ENCODE peak calls at places on chromosomes 12 and 14, in seven cellular contexts. H is tibial artery; K is transverse colon; U is GM12864; E is neural progenitor cell; P is effector memory CD4-positive, alpha-beta T cell; A is HepG2. Q is an unnamed sample.

GRCh38 chr12:6553051-6553868 is 2.6 kb downstream of the IFFO1 start:
- DNase-seq in E (no peak), A (no peak), H (peak; percentile 65), U (no peak), K (no peak), P (no peak), Q (peak; percentile 98)

GRCh38 chr12:23217716-23218115 is 592.7 kb downstream of the ETNK1 start:
- DNase-seq in E (no peak), A (no peak), H (no peak), U (no peak), P (no peak), K (no peak), Q (no peak)

GRCh38 chr12:52423035-52423434 is 11.1 kb downstream of the KRT75 start:
- DNase-seq in P (no peak), A (no peak), K (no peak), H (no peak), E (no peak), U (no peak), Q (no peak)

GRCh38 chr14:64508215-64508776 is 3.7 kb downstream of the ZBTB1 start:
- DNase-seq in E (no peak), U (no peak), K (no peak), H (no peak), P (no peak), A (no peak), Q (no peak)

GRCh38 chr12:20704860-20705259 is 9.7 kb downstream of the SLCO1C1 start:
- DNase-seq in H (no peak), K (no peak), P (no peak), U (no peak), E (no peak), A (no peak), Q (no peak)

GRCh38 chr12:54991161-54991991 is 6.8 kb upstream of the TESPA1 start:
- DNase-seq in E (no peak), P (no peak), H (no peak), U (peak; percentile 75), K (no peak), A (no peak), Q (no peak)

GRCh38 chr12:39571351-39571750 is 48.3 kb downstream of the ABCD2 start:
- DNase-seq in P (no peak), K (no peak), A (no peak), H (no peak), E (no peak), U (no peak), Q (no peak)

GRCh38 chr14:100402631-100403030 is 79.5 kb downstream of the SLC25A47 start:
- DNase-seq in H (no peak), E (no peak), A (no peak), P (no peak), K (no peak), U (no peak), Q (no peak)

GRCh38 chr14:104795781-104796681 is 483 bp upstream of the AKT1 start:
- DNase-seq in U (no peak), H (no peak), E (no peak), K (peak; percentile 68), A (peak; percentile 60), P (peak; percentile 54), Q (no peak)

GRCh38 chr14:20262642-20263128 is 23.6 kb downstream of the OR11H4 start:
- DNase-seq in H (no peak), K (no peak), U (no peak), A (no peak), E (no peak), P (no peak), Q (peak; percentile 3)

GRCh38 chr12:104671407-104672095 is 214.8 kb downstream of the CHST11 start:
- DNase-seq in A (peak; percentile 53), U (peak; percentile 88), H (peak; percentile 90), E (no peak), K (peak; percentile 81), P (peak; percentile 71), Q (peak; percentile 86)

GRCh38 chr12:6847676-6848075 is 3.4 kb downstream of the CDCA3 start:
- DNase-seq in K (no peak), A (no peak), P (no peak), E (no peak), H (no peak), U (no peak), Q (no peak)

GRCh38 chr14:94400454-94400853 is 12.1 kb upstream of the SERPINA1 start:
- DNase-seq in E (no peak), P (no peak), K (no peak), A (peak; percentile 91), H (no peak), U (no peak), Q (no peak)

GRCh38 chr12:117059156-117059555 is 40.1 kb downstream of the TESC start:
- DNase-seq in U (no peak), H (no peak), K (no peak), P (no peak), E (no peak), A (no peak), Q (no peak)

GRCh38 chr12:106918746-106919145 is 37.0 kb upstream of the TMEM263 start:
- DNase-seq in E (peak; percentile 86), K (no peak), P (no peak), U (no peak), A (peak; percentile 30), H (no peak), Q (peak; percentile 24)

GRCh38 chr14:96122496-96122895 is 82.1 kb upstream of the BDKRB2 start:
- DNase-seq in E (no peak), P (no peak), K (no peak), U (no peak), A (no peak), H (no peak), Q (no peak)

GRCh38 chr12:124053855-124054254 is 80.8 kb downstream of the ZNF664 start:
- DNase-seq in U (no peak), E (peak; percentile 82), H (no peak), A (peak; percentile 52), P (no peak), K (peak; percentile 36), Q (peak; percentile 22)

GRCh38 chr14:38342803-38343202 is 86.9 kb upstream of the CLEC14A start:
- DNase-seq in H (no peak), U (no peak), E (no peak), K (no peak), A (no peak), P (no peak), Q (no peak)

GRCh38 chr12:12610711-12611110 is 965 bp upstream of the CREBL2 start:
- DNase-seq in K (no peak), H (no peak), E (no peak), A (no peak), U (no peak), P (no peak), Q (no peak)

GRCh38 chr12:12612403-12612802 is 727 bp downstream of the CREBL2 start:
- DNase-seq in U (no peak), E (peak; percentile 42), H (no peak), A (peak; percentile 82), P (no peak), K (no peak), Q (peak; percentile 69)

GRCh38 chr12:12614342-12614741 is 2.7 kb downstream of the CREBL2 start:
- DNase-seq in A (no peak), U (no peak), H (no peak), E (no peak), K (no peak), P (no peak), Q (no peak)

GRCh38 chr12:12611512-12612306 is at the start of gene CREBL2:
- DNase-seq in A (peak; percentile 95), E (peak; percentile 95), K (peak; percentile 93), P (peak; percentile 74), H (peak; percentile 98), U (peak; percentile 76), Q (peak; percentile 94)

DNA sequence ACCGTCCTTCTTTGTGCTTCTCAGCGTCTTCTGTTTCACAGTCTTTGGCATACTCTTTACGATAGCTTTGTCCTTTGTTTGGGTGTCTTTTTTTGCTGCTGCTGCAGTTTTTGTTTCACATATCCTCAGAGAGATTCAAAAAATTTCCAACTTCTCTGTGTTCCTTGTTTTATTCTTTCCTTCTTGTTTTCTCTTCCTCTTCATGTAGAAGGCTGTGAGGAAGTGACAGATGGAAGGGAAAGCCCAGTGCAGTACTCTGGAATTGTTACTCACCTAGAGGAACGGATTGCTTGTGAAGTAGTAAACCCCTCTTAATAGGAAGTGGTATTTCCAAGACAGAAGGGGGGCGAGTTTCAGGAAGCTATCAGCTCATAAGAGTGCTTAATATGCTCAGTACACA is 1.7 kb downstream of the CREBL2 start:
- DNase-seq in E (no peak), A (no peak), K (no peak), U (no peak), P (no peak), H (no peak), Q (no peak)
- H3K4me3 ChIP-seq in E (peak overlapping the region; percentile 60), A (peak overlapping the region; percentile 14), K (no peak overlapping the region), U (no peak overlapping the region), P (peak overlapping the region; percentile 34), H (no peak overlapping the region), Q (no peak overlapping the region)

GRCh38 chr12:57518176-57518919 is 2.0 kb downstream of the DDIT3 start:
- DNase-seq in P (no peak), U (no peak), H (no peak), E (no peak), A (no peak), K (no peak), Q (no peak)
- H3K4me3 ChIP-seq in P (no peak overlapping the region), U (peak overlapping the region; percentile 92), H (peak overlapping the region; percentile 91), E (no peak overlapping the region), A (peak overlapping the region; percentile 97), K (no peak overlapping the region), Q (no peak overlapping the region)

DNA sequence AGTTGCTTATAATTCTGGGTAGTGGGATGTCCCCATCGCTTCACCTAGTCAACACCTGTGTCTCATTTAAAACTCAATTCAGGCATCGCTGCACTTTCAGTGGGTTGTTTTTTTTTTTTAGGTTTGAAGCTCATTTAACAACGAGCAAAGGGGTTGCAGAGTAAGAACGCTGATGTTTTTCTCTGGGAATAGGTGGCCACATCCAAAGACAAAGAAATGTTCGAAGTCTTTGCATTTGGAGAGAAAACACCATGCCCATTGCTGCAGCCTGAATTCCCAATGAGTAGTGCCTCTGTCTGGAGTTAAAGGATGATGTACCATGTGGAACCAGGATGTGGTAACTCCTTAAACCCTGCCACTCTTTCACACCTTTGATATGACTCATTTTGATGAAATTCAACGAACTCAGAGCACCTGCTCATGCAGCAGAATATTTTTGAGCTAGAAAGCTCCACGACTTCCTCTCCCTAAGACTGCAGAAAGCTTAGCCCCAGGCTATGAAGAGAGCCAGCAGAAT is 35.1 kb upstream of the BATF start:
- DNase-seq in H (no peak), E (no peak), P (no peak), K (no peak), U (peak; percentile 74), A (no peak), Q (no peak)
- H3K4me3 ChIP-seq in H (no peak overlapping the region), E (no peak overlapping the region), P (no peak overlapping the region), K (no peak overlapping the region), U (no peak overlapping the region), A (no peak overlapping the region), Q (no peak overlapping the region)

GRCh38 chr14:52706286-52706685 is 714 bp upstream of the PSMC6 start:
- DNase-seq in H (no peak), E (no peak), K (no peak), A (no peak), P (peak; percentile 12), U (no peak), Q (peak; percentile 36)

GRCh38 chr14:52703225-52703624 is 3.8 kb upstream of the PSMC6 start:
- DNase-seq in U (no peak), E (no peak), A (no peak), H (no peak), K (peak; percentile 54), P (no peak), Q (no peak)

GRCh38 chr14:52711666-52712065 is 4.7 kb downstream of the PSMC6 start:
- DNase-seq in K (no peak), H (no peak), E (no peak), A (no peak), U (no peak), P (no peak), Q (no peak)

GRCh38 chr14:52703664-52704063 is 3.3 kb upstream of the PSMC6 start:
- DNase-seq in K (no peak), U (no peak), A (no peak), E (no peak), P (no peak), H (no peak), Q (no peak)

GRCh38 chr14:52706724-52707706 is at the start of gene PSMC6:
- DNase-seq in U (peak; percentile 71), H (peak; percentile 93), P (peak; percentile 89), K (peak; percentile 97), E (peak; percentile 94), A (peak; percentile 89), Q (peak; percentile 93)
- H3K4me3 ChIP-seq in U (peak within 1 kb of the TSS; percentile 69), H (peak within 1 kb of the TSS; percentile 74), P (peak within 1 kb of the TSS; percentile 95), K (peak within 1 kb of the TSS; percentile 32), E (peak within 1 kb of the TSS; percentile 91), A (peak within 1 kb of the TSS; percentile 85), Q (peak within 1 kb of the TSS; percentile 83)

Q was measured in SJCRH30.